ENCODE peak calls at places on chromosomes 13 and 19, in four cellular contexts. One of them, this sample, is unnamed. For H3K4me1, the result is how much of the 10 kb centered on the place peaks cover.

GRCh38 chr13:20993661-20994440 is 67.5 kb downstream of the LATS2 start:
- DNase-seq in upper lobe of left lung: no peak
- DNase-seq in testis: peak
- DNase-seq in stomach: no peak
- DNase-seq in this sample: no peak

GRCh38 chr13:101053694-101054093 is 362.6 kb downstream of the NALCN start:
- DNase-seq in upper lobe of left lung: no peak
- DNase-seq in testis: no peak
- DNase-seq in stomach: no peak
- DNase-seq in this sample: no peak

GRCh38 chr19:46759817-46760333 is 13.6 kb upstream of the STRN4 start:
- DNase-seq in upper lobe of left lung: no peak
- DNase-seq in testis: peak
- DNase-seq in stomach: no peak
- DNase-seq in this sample: no peak

GRCh38 chr19:35856546-35857149 is at the start of gene KIRREL2:
- DNase-seq in upper lobe of left lung: no peak
- DNase-seq in testis: no peak
- DNase-seq in stomach: no peak
- DNase-seq in this sample: no peak

GRCh38 chr19:3210347-3211017 is 14.0 kb upstream of the CELF5 start:
- DNase-seq in upper lobe of left lung: peak
- DNase-seq in testis: peak
- DNase-seq in stomach: peak
- DNase-seq in this sample: peak

GRCh38 chr13:25752957-25753540 is 298.8 kb downstream of the SHISA2 start:
- DNase-seq in upper lobe of left lung: peak
- DNase-seq in testis: peak
- DNase-seq in stomach: peak
- DNase-seq in this sample: no peak

GRCh38 chr19:47446534-47447469 is 24.9 kb downstream of the SLC8A2 start:
- DNase-seq in upper lobe of left lung: peak
- DNase-seq in testis: peak
- DNase-seq in stomach: peak
- DNase-seq in this sample: peak

GRCh38 chr19:493391-494170 is 2.7 kb upstream of the MADCAM1 start:
- DNase-seq in upper lobe of left lung: no peak
- DNase-seq in testis: no peak
- DNase-seq in stomach: no peak
- DNase-seq in this sample: peak

GRCh38 chr19:55640043-55640576 is 692 bp upstream of the ZNF580 start:
- DNase-seq in upper lobe of left lung: peak
- DNase-seq in testis: peak
- DNase-seq in stomach: peak
- DNase-seq in this sample: peak

GRCh38 chr13:30743319-30744055 is 8.1 kb downstream of the ALOX5AP start:
- DNase-seq in upper lobe of left lung: peak
- DNase-seq in testis: peak
- DNase-seq in stomach: peak
- DNase-seq in this sample: no peak

GRCh38 chr19:35458821-35459391 is 10.8 kb downstream of the FFAR2 start:
- DNase-seq in upper lobe of left lung: peak
- DNase-seq in testis: no peak
- DNase-seq in stomach: peak
- DNase-seq in this sample: no peak

GRCh38 chr19:41131186-41131585 is 17.0 kb downstream of the CYP2F1 start:
- DNase-seq in upper lobe of left lung: no peak
- DNase-seq in testis: no peak
- DNase-seq in stomach: no peak
- DNase-seq in this sample: no peak

GRCh38 chr13:40059540-40060232 is 404.2 kb downstream of the COG6 start:
- DNase-seq in upper lobe of left lung: no peak
- DNase-seq in testis: no peak
- DNase-seq in stomach: no peak
- DNase-seq in this sample: no peak
- H3K4me1 ChIP-seq in upper lobe of left lung: under half
- H3K4me1 ChIP-seq in testis: under half
- H3K4me1 ChIP-seq in stomach: under half
- H3K4me1 ChIP-seq in this sample: under half

GRCh38 chr19:38079926-38080380 is 144.1 kb downstream of the DPF1 start:
- DNase-seq in upper lobe of left lung: no peak
- DNase-seq in testis: no peak
- DNase-seq in stomach: peak
- DNase-seq in this sample: no peak
- H3K4me1 ChIP-seq in upper lobe of left lung: under half
- H3K4me1 ChIP-seq in testis: under half
- H3K4me1 ChIP-seq in stomach: under half
- H3K4me1 ChIP-seq in this sample: under half

DNA sequence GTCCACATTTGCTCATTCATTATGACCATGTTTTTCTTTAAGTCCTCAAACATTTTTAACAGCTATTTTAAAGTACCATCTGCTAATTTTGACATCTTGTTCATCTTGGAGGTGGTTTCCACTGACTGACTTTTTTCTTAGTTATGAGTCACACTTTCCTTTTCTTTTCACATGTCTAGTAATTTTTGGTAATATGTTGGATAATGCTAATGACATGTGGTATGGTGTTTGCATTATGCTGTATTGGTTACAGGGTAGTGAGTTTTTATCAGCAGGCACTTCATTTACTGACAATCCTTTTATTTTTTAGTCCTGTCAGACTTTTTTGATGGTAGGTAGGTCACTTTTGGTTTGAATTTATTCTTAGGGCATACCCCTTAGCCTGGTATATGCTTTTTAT is 15.4 kb upstream of the ESD start:
- DNase-seq in upper lobe of left lung: no peak
- DNase-seq in testis: no peak
- DNase-seq in stomach: no peak
- DNase-seq in this sample: no peak
- H3K4me1 ChIP-seq in upper lobe of left lung: under half
- H3K4me1 ChIP-seq in testis: under half
- H3K4me1 ChIP-seq in stomach: under half
- H3K4me1 ChIP-seq in this sample: under half

DNA sequence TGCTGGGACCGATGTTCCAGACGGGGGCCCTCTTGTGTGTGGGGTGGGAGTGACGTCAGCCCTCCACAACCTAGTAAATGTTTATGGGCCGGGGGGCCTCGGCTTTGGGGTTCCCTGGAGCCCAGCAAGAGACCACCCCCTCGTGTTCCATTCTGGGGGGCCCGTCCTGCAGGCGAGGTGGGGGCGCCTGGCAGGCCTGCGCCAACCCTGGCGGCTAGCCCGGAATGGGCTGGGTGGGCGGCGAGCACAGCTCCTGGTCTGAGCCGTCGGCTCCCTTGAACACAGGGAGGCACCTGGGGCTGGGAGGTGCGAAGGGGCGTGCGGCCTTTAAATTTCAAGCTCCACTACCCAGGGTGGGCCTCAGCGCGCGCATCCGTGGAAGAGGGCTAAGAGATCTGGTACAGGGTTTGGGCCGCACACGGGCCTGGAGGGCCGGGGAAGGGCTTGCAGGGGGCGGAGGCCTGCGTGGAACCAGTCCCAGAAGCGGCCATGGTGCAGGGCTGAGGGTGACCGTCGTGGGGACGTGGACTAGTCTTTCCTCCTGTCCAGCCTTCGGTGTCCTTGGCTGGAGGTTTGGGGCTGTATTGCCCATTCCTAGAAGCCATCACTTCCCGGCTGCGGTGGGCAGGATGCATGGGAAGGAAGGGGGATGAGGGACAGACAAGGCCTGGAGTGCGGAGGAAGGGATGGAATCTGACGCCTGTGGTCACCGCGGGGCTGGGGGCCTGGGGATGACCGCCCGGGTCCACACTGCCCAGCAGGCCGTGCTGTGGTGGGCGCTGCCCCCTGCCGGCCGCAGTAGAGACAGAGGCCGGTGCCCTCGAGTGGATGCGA is 11.4 kb downstream of the NDUFA11 start:
- DNase-seq in upper lobe of left lung: peak
- DNase-seq in testis: no peak
- DNase-seq in stomach: peak
- DNase-seq in this sample: no peak
- H3K4me1 ChIP-seq in upper lobe of left lung: under half
- H3K4me1 ChIP-seq in testis: under half
- H3K4me1 ChIP-seq in stomach: under half
- H3K4me1 ChIP-seq in this sample: under half

GRCh38 chr19:10644351-10645007 is 9.7 kb upstream of the ILF3 start:
- DNase-seq in upper lobe of left lung: peak
- DNase-seq in testis: peak
- DNase-seq in stomach: peak
- DNase-seq in this sample: peak

GRCh38 chr19:10643166-10643967 is 10.8 kb upstream of the ILF3 start:
- DNase-seq in upper lobe of left lung: no peak
- DNase-seq in testis: no peak
- DNase-seq in stomach: no peak
- DNase-seq in this sample: no peak

GRCh38 chr19:10642473-10642872 is 11.7 kb upstream of the ILF3 start:
- DNase-seq in upper lobe of left lung: no peak
- DNase-seq in testis: no peak
- DNase-seq in stomach: no peak
- DNase-seq in this sample: no peak

GRCh38 chr19:10641248-10641647 is 12.9 kb upstream of the ILF3 start:
- DNase-seq in upper lobe of left lung: no peak
- DNase-seq in testis: no peak
- DNase-seq in stomach: no peak
- DNase-seq in this sample: no peak

DNA sequence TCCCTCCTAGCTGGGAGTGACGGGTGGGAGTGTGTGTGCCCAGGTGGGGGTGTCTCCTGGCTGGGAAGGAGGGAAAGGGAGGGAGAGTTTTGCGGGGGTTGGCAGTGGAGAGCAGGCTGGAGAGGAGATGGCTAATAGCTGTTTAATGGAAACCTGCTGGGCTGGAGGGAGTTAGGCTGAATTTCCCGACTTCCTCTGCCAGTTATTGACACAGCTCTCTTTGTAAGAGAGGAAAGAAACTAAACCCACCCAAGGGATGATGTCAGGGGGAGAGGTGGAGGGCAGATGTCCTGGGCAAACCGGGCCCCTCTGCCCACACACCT is 10.2 kb upstream of the ILF3 start:
- DNase-seq in upper lobe of left lung: no peak
- DNase-seq in testis: peak
- DNase-seq in stomach: no peak
- DNase-seq in this sample: no peak
- H3K4me1 ChIP-seq in upper lobe of left lung: under half
- H3K4me1 ChIP-seq in testis: under half
- H3K4me1 ChIP-seq in stomach: under half
- H3K4me1 ChIP-seq in this sample: under half

GRCh38 chr19:16078759-16079707 is 2.7 kb downstream of the TPM4 start:
- DNase-seq in upper lobe of left lung: peak
- DNase-seq in testis: peak
- DNase-seq in stomach: peak
- DNase-seq in this sample: peak

GRCh38 chr19:16076958-16077611 is 790 bp downstream of the TPM4 start:
- DNase-seq in upper lobe of left lung: peak
- DNase-seq in testis: peak
- DNase-seq in stomach: peak
- DNase-seq in this sample: peak

GRCh38 chr19:16076154-16076957 is at the start of gene TPM4:
- DNase-seq in upper lobe of left lung: peak
- DNase-seq in testis: peak
- DNase-seq in stomach: peak
- DNase-seq in this sample: peak

GRCh38 chr19:16075430-16076153 is 703 bp upstream of the TPM4 start:
- DNase-seq in upper lobe of left lung: no peak
- DNase-seq in testis: no peak
- DNase-seq in stomach: no peak
- DNase-seq in this sample: peak

GRCh38 chr19:16078311-16078758 is 2.0 kb downstream of the TPM4 start:
- DNase-seq in upper lobe of left lung: no peak
- DNase-seq in testis: peak
- DNase-seq in stomach: no peak
- DNase-seq in this sample: peak
- H3K4me1 ChIP-seq in upper lobe of left lung: under half
- H3K4me1 ChIP-seq in testis: under half
- H3K4me1 ChIP-seq in stomach: under half
- H3K4me1 ChIP-seq in this sample: half or more

DNA sequence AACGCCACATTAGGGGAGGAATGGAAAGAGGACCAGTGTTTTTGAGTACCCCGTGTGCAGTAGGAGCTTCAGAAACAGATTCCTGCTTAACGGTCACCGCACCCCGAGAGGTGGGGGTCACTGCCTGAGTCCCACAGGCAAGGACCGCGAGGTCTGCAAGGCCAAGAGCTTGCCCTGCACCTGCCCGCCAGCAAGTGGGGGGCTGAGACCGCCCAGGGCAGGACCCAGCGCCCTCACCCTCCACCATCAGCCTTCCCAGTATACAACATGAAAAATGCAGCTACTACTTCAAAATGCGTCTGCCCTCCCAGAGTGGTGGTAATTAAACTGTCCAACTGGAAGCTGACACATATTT is 44.9 kb downstream of the COL4A1 start:
- DNase-seq in upper lobe of left lung: no peak
- DNase-seq in testis: no peak
- DNase-seq in stomach: no peak
- DNase-seq in this sample: no peak
- H3K4me1 ChIP-seq in upper lobe of left lung: half or more
- H3K4me1 ChIP-seq in testis: under half
- H3K4me1 ChIP-seq in stomach: under half
- H3K4me1 ChIP-seq in this sample: under half

GRCh38 chr19:7670150-7670784 is 1.4 kb downstream of the RETN start:
- DNase-seq in upper lobe of left lung: peak
- DNase-seq in testis: peak
- DNase-seq in stomach: no peak
- DNase-seq in this sample: peak
- H3K4me1 ChIP-seq in upper lobe of left lung: under half
- H3K4me1 ChIP-seq in testis: under half
- H3K4me1 ChIP-seq in stomach: under half
- H3K4me1 ChIP-seq in this sample: under half

GRCh38 chr19:44747739-44748425 is 626 bp upstream of the BCL3 start:
- DNase-seq in upper lobe of left lung: peak
- DNase-seq in testis: peak
- DNase-seq in stomach: peak
- DNase-seq in this sample: peak

GRCh38 chr19:44750713-44751112 is 2.2 kb downstream of the BCL3 start:
- DNase-seq in upper lobe of left lung: no peak
- DNase-seq in testis: no peak
- DNase-seq in stomach: no peak
- DNase-seq in this sample: no peak

GRCh38 chr19:44749994-44750393 is 1.5 kb downstream of the BCL3 start:
- DNase-seq in upper lobe of left lung: no peak
- DNase-seq in testis: no peak
- DNase-seq in stomach: no peak
- DNase-seq in this sample: no peak

GRCh38 chr19:44748426-44749254 is at the start of gene BCL3:
- DNase-seq in upper lobe of left lung: peak
- DNase-seq in testis: peak
- DNase-seq in stomach: peak
- DNase-seq in this sample: peak

GRCh38 chr19:44749318-44749717 is 810 bp downstream of the BCL3 start:
- DNase-seq in upper lobe of left lung: no peak
- DNase-seq in testis: no peak
- DNase-seq in stomach: no peak
- DNase-seq in this sample: no peak
- H3K4me1 ChIP-seq in upper lobe of left lung: half or more
- H3K4me1 ChIP-seq in testis: half or more
- H3K4me1 ChIP-seq in stomach: half or more
- H3K4me1 ChIP-seq in this sample: half or more

This sample was measured in upper lobe of right lung.